ENCODE peak calls at places on chromosomes 16 and 17, in four cellular contexts. A is GM10248; W is A172; X is activated T-cell treated with anti-CD3 and anti-CD28 coated beads, Interleukin-2, amount 50 U/mL, for 24 hours. N is an unnamed sample.

GRCh38 chr16:88534731-88535141 is 35.5 kb upstream of the ZC3H18 start:
- DNase-seq in W (no peak), A (peak; percentile 63), X (peak; percentile 67), N (peak; percentile 44)

GRCh38 chr17:62765351-62765750 is 42.8 kb downstream of the MARCHF10 start:
- DNase-seq in W (no peak), A (no peak), X (no peak), N (no peak)

GRCh38 chr17:2343421-2343820 is 6.1 kb downstream of the SGSM2 start:
- DNase-seq in W (no peak), A (no peak), X (peak; percentile 47), N (no peak)

GRCh38 chr17:7393613-7394451 is 493 bp downstream of the PLSCR3 start:
- DNase-seq in X (no peak), W (peak; percentile 53), A (peak; percentile 80), N (peak; percentile 49)

GRCh38 chr16:27819356-27819755 is 244.2 kb downstream of the GSG1L start:
- DNase-seq in W (no peak), X (no peak), A (no peak), N (no peak)

GRCh38 chr16:21156767-21157467 is 1.6 kb upstream of the LDAF1 start:
- DNase-seq in W (peak; percentile 80), A (peak; percentile 61), X (no peak), N (peak; percentile 52)

GRCh38 chr17:80612997-80613731 is 68.5 kb downstream of the RPTOR start:
- DNase-seq in W (no peak), A (no peak), X (no peak), N (peak; percentile 29)

GRCh38 chr16:22375117-22375962 is 921 bp upstream of the CDR2 start:
- DNase-seq in A (no peak), X (no peak), W (no peak), N (no peak)

GRCh38 chr17:50905460-50905803 is 39.3 kb upstream of the TOB1 start:
- DNase-seq in W (no peak), A (no peak), X (no peak), N (no peak)

GRCh38 chr16:74654536-74654935 is 12.1 kb downstream of the RFWD3 start:
- DNase-seq in X (no peak), A (no peak), W (no peak), N (no peak)

GRCh38 chr17:78771758-78772382 is 10.2 kb downstream of the CYTH1 start:
- DNase-seq in X (peak; percentile 42), A (peak; percentile 47), W (no peak), N (no peak)

GRCh38 chr16:84055801-84056634 is 13.4 kb upstream of the SLC38A8 start:
- DNase-seq in A (no peak), W (peak; percentile 27), X (peak; percentile 20), N (no peak)

GRCh38 chr16:81444448-81445121 is at the start of gene CMIP:
- DNase-seq in X (peak; percentile 88), W (peak; percentile 42), A (peak; percentile 96), N (peak; percentile 95)

GRCh38 chr17:42748906-42749798 is 4.3 kb upstream of the EZH1 start:
- DNase-seq in A (no peak), X (no peak), W (no peak), N (no peak)

GRCh38 chr17:58493506-58493905 is 5.3 kb upstream of the HSF5 start:
- DNase-seq in X (no peak), A (no peak), W (no peak), N (no peak)

GRCh38 chr16:11967195-11967911 is 2.3 kb downstream of the TNFRSF17 start:
- DNase-seq in X (no peak), A (no peak), W (no peak), N (no peak)

GRCh38 chr16:57723170-57723569 is 12.4 kb upstream of the KATNB1 start:
- DNase-seq in X (no peak), A (no peak), W (peak; percentile 13), N (no peak)

GRCh38 chr17:15354256-15354655 is 12.9 kb upstream of the TEKT3 start:
- DNase-seq in W (no peak), X (no peak), A (no peak), N (no peak)

GRCh38 chr16:2799852-2800226 is 1.6 kb downstream of the PRSS41 start:
- DNase-seq in W (no peak), X (no peak), A (no peak), N (no peak)

GRCh38 chr17:48542956-48543853 is 1.7 kb downstream of the HOXB2 start:
- DNase-seq in X (peak; percentile 82), W (peak; percentile 62), A (peak; percentile 72), N (peak; percentile 63)

GRCh38 chr16:67535201-67535600 is 6.6 kb downstream of the RIPOR1 start:
- DNase-seq in W (no peak), X (no peak), A (no peak), N (no peak)